ENCODE peak calls at places on chromosomes 11 and 22, in eight cellular contexts. One of them, this sample, is unnamed.

GRCh38 chr11:20258496-20258895 is 98.2 kb upstream of the DBX1 start:
- DNase-seq in CD14-positive monocyte: no peak
- DNase-seq in transverse colon: no peak
- DNase-seq in chondrocyte: no peak
- DNase-seq in AG04449: no peak
- DNase-seq in AG09319: no peak
- DNase-seq in body of pancreas: no peak
- DNase-seq in progenitor cell of endocrine pancreas: no peak
- DNase-seq in this sample: no peak

GRCh38 chr11:43518407-43519165 is 159.9 kb downstream of the TTC17 start:
- DNase-seq in AG04449: no peak
- DNase-seq in transverse colon: no peak
- DNase-seq in body of pancreas: no peak
- DNase-seq in chondrocyte: no peak
- DNase-seq in progenitor cell of endocrine pancreas: no peak
- DNase-seq in CD14-positive monocyte: no peak
- DNase-seq in AG09319: no peak
- DNase-seq in this sample: no peak

GRCh38 chr11:31218847-31219246 is 150.7 kb downstream of the DCDC1 start:
- DNase-seq in AG04449: no peak
- DNase-seq in body of pancreas: no peak
- DNase-seq in chondrocyte: no peak
- DNase-seq in transverse colon: no peak
- DNase-seq in CD14-positive monocyte: no peak
- DNase-seq in progenitor cell of endocrine pancreas: no peak
- DNase-seq in AG09319: no peak
- DNase-seq in this sample: no peak

GRCh38 chr22:38080847-38081635 is 2.9 kb downstream of the SLC16A8 start:
- DNase-seq in CD14-positive monocyte: no peak
- DNase-seq in AG04449: no peak
- DNase-seq in chondrocyte: peak
- DNase-seq in progenitor cell of endocrine pancreas: no peak
- DNase-seq in AG09319: no peak
- DNase-seq in transverse colon: peak
- DNase-seq in body of pancreas: peak
- DNase-seq in this sample: peak

GRCh38 chr11:76615950-76616349 is 54.6 kb downstream of the LRRC32 start:
- DNase-seq in chondrocyte: no peak
- DNase-seq in AG09319: no peak
- DNase-seq in transverse colon: peak
- DNase-seq in body of pancreas: peak
- DNase-seq in AG04449: no peak
- DNase-seq in progenitor cell of endocrine pancreas: no peak
- DNase-seq in CD14-positive monocyte: no peak
- DNase-seq in this sample: no peak

GRCh38 chr22:34702279-34702678 is 363.7 kb upstream of the ISX start:
- DNase-seq in body of pancreas: no peak
- DNase-seq in CD14-positive monocyte: no peak
- DNase-seq in progenitor cell of endocrine pancreas: no peak
- DNase-seq in AG09319: no peak
- DNase-seq in AG04449: no peak
- DNase-seq in transverse colon: peak
- DNase-seq in chondrocyte: no peak
- DNase-seq in this sample: no peak

GRCh38 chr11:126132319-126132718 is 69.7 kb upstream of the CDON start:
- DNase-seq in progenitor cell of endocrine pancreas: no peak
- DNase-seq in chondrocyte: peak
- DNase-seq in AG09319: no peak
- DNase-seq in AG04449: no peak
- DNase-seq in transverse colon: no peak
- DNase-seq in CD14-positive monocyte: no peak
- DNase-seq in body of pancreas: peak
- DNase-seq in this sample: no peak

GRCh38 chr11:128448981-128449713 is 138.2 kb downstream of the ETS1 start:
- DNase-seq in transverse colon: no peak
- DNase-seq in CD14-positive monocyte: no peak
- DNase-seq in progenitor cell of endocrine pancreas: no peak
- DNase-seq in body of pancreas: no peak
- DNase-seq in AG09319: no peak
- DNase-seq in chondrocyte: no peak
- DNase-seq in AG04449: no peak
- DNase-seq in this sample: no peak

GRCh38 chr11:68402355-68403031 is 58.1 kb upstream of the PPP6R3 start:
- DNase-seq in CD14-positive monocyte: no peak
- DNase-seq in body of pancreas: no peak
- DNase-seq in chondrocyte: no peak
- DNase-seq in AG09319: no peak
- DNase-seq in AG04449: no peak
- DNase-seq in transverse colon: no peak
- DNase-seq in progenitor cell of endocrine pancreas: no peak
- DNase-seq in this sample: no peak
- TF ChIP-seq CTCF in CD14-positive monocyte: no peak
- TF ChIP-seq CTCF in body of pancreas: no peak
- TF ChIP-seq CTCF in chondrocyte: peak
- TF ChIP-seq CTCF in AG09319: no peak
- TF ChIP-seq CTCF in AG04449: no peak
- TF ChIP-seq CTCF in transverse colon: no peak
- TF ChIP-seq CTCF in progenitor cell of endocrine pancreas: no peak
- TF ChIP-seq CTCF in this sample: no peak

DNA sequence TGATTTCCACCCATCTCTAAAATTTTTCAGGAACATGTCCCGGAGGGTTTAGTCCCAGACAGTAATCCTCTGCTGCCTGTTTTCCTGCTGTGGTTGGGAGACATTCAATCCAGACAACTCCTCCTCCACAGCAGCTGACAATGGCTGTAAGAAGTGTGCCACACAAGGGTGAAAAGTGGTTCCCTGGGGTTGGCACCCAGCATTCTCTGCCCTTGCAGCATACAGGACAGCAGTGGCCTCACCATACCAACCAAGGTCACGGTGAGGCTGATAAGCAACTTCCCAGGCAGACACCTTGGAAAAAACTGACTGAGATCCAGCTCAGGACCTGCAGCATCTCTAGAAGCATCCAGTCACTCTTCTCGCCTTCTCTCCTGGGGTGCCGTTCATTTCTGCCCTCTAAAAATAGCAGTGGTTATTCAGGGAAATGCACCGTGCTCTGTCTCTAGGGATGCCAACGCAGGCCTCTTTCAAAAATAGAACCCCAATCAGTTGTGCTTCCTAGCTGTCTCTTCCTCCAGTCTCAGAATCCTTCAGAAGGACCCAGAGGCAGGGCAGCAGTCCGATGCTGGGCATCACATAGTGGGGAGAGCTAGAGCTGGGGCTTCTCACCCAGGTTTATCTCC is 241.0 kb downstream of the TENM4 start:
- DNase-seq in transverse colon: no peak
- DNase-seq in AG04449: no peak
- DNase-seq in body of pancreas: no peak
- DNase-seq in CD14-positive monocyte: no peak
- DNase-seq in AG09319: no peak
- DNase-seq in progenitor cell of endocrine pancreas: no peak
- DNase-seq in chondrocyte: no peak
- DNase-seq in this sample: no peak
- TF ChIP-seq CTCF in transverse colon: no peak
- TF ChIP-seq CTCF in AG04449: no peak
- TF ChIP-seq CTCF in body of pancreas: no peak
- TF ChIP-seq CTCF in CD14-positive monocyte: no peak
- TF ChIP-seq CTCF in AG09319: no peak
- TF ChIP-seq CTCF in progenitor cell of endocrine pancreas: no peak
- TF ChIP-seq CTCF in chondrocyte: no peak
- TF ChIP-seq CTCF in this sample: no peak

GRCh38 chr22:19895160-19895849 is 40.6 kb upstream of the GNB1L start:
- DNase-seq in AG04449: no peak
- DNase-seq in chondrocyte: no peak
- DNase-seq in transverse colon: no peak
- DNase-seq in body of pancreas: no peak
- DNase-seq in AG09319: no peak
- DNase-seq in CD14-positive monocyte: no peak
- DNase-seq in progenitor cell of endocrine pancreas: no peak
- DNase-seq in this sample: no peak

GRCh38 chr22:19897726-19898515 is 43.2 kb upstream of the GNB1L start:
- DNase-seq in AG09319: no peak
- DNase-seq in transverse colon: no peak
- DNase-seq in chondrocyte: no peak
- DNase-seq in CD14-positive monocyte: no peak
- DNase-seq in progenitor cell of endocrine pancreas: no peak
- DNase-seq in AG04449: no peak
- DNase-seq in body of pancreas: no peak
- DNase-seq in this sample: no peak

GRCh38 chr22:19898831-19899567 is 42.6 kb upstream of the COMT start:
- DNase-seq in body of pancreas: no peak
- DNase-seq in AG04449: no peak
- DNase-seq in AG09319: no peak
- DNase-seq in progenitor cell of endocrine pancreas: no peak
- DNase-seq in transverse colon: no peak
- DNase-seq in CD14-positive monocyte: no peak
- DNase-seq in chondrocyte: no peak
- DNase-seq in this sample: no peak

GRCh38 chr22:19893363-19893762 is 38.7 kb upstream of the GNB1L start:
- DNase-seq in transverse colon: no peak
- DNase-seq in progenitor cell of endocrine pancreas: no peak
- DNase-seq in AG09319: no peak
- DNase-seq in body of pancreas: no peak
- DNase-seq in chondrocyte: no peak
- DNase-seq in CD14-positive monocyte: no peak
- DNase-seq in AG04449: no peak
- DNase-seq in this sample: no peak

DNA sequence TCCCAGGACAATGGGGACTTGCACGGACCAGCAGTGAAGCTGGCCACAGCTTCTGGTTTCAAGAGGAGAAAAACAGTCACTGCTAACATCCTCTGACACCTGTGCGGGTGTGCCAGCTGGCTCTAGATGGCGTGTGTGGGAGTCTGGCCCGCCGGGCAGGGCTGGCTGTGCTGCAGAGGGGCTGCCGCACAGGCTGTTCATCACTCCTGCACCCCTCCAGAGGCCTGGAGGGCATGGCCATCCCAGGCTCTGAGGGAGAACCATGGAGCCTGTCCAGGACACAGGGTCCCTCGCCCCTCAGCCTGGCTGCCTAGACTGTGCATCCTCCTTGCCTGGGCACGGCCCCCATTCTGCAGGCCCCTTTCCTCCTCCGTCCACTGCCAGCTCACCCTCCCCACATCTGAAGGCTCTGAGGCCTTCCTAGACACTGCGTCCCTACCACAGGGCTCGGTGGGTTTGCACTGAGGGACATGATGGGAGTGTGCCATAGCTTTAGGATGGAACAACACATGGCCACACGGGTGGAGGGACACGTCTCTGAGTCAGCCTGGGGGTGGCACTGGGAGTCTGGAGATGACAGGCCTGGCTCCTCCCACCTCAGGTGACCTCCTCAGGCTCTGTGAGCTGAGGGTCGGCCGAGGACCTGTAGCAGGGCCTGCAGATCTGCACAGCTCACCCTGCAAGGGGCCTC is 42.1 kb upstream of the GNB1L start:
- DNase-seq in body of pancreas: no peak
- DNase-seq in transverse colon: no peak
- DNase-seq in AG09319: no peak
- DNase-seq in CD14-positive monocyte: no peak
- DNase-seq in chondrocyte: no peak
- DNase-seq in progenitor cell of endocrine pancreas: no peak
- DNase-seq in AG04449: no peak
- DNase-seq in this sample: no peak
- TF ChIP-seq CTCF in body of pancreas: no peak
- TF ChIP-seq CTCF in transverse colon: no peak
- TF ChIP-seq CTCF in AG09319: no peak
- TF ChIP-seq CTCF in CD14-positive monocyte: no peak
- TF ChIP-seq CTCF in chondrocyte: no peak
- TF ChIP-seq CTCF in progenitor cell of endocrine pancreas: no peak
- TF ChIP-seq CTCF in AG04449: no peak
- TF ChIP-seq CTCF in this sample: no peak

DNA sequence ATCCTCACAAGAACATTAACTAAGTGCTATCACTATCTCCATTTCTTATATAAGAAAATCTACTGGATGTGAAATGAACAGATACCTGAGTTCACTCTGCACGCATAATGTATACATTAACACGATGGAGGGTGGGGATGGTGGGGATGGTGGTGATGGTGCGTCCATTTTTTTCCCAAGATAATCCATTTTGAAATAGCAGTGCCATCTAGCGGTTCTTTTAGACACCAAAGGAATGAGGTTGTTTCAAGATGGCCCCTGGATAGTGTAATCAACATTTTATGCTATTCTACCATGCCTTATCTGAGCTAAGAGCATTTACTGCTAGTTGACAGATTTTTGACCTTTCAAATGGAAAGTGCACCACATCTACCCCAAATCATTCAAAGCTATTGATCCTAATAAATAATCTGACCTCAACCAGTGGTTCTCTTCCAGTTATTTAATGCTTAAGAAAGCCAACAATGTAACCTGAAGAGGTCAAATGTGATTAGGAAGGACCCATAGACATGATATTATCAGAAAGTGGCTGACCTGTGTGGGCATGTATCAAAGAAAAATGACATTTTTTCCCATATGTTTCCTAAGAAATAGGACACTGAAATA is 714.7 kb upstream of the TENM4 start:
- DNase-seq in AG09319: no peak
- DNase-seq in body of pancreas: no peak
- DNase-seq in AG04449: no peak
- DNase-seq in chondrocyte: no peak
- DNase-seq in transverse colon: no peak
- DNase-seq in progenitor cell of endocrine pancreas: no peak
- DNase-seq in CD14-positive monocyte: no peak
- DNase-seq in this sample: no peak
- TF ChIP-seq CTCF in AG09319: peak
- TF ChIP-seq CTCF in body of pancreas: peak
- TF ChIP-seq CTCF in AG04449: peak
- TF ChIP-seq CTCF in chondrocyte: peak
- TF ChIP-seq CTCF in transverse colon: peak
- TF ChIP-seq CTCF in progenitor cell of endocrine pancreas: peak
- TF ChIP-seq CTCF in CD14-positive monocyte: peak
- TF ChIP-seq CTCF in this sample: peak

GRCh38 chr11:597166-597725 is 18.5 kb downstream of the IRF7 start:
- DNase-seq in body of pancreas: no peak
- DNase-seq in chondrocyte: no peak
- DNase-seq in progenitor cell of endocrine pancreas: no peak
- DNase-seq in AG09319: no peak
- DNase-seq in AG04449: no peak
- DNase-seq in CD14-positive monocyte: no peak
- DNase-seq in transverse colon: no peak
- DNase-seq in this sample: no peak
- TF ChIP-seq CTCF in body of pancreas: no peak
- TF ChIP-seq CTCF in chondrocyte: peak
- TF ChIP-seq CTCF in progenitor cell of endocrine pancreas: peak
- TF ChIP-seq CTCF in AG09319: no peak
- TF ChIP-seq CTCF in AG04449: peak
- TF ChIP-seq CTCF in CD14-positive monocyte: peak
- TF ChIP-seq CTCF in transverse colon: no peak
- TF ChIP-seq CTCF in this sample: peak